ENCODE peak calls at places on chromosomes 6 and 20, in six cellular contexts. One of them, this sample, is unnamed.

GRCh38 chr20:62043131-62043914 is 22.4 kb downstream of the TAF4 start:
- DNase-seq in stimulated activated CD8-positive, alpha-beta memory T cell treated with anti-CD3 and anti-CD28 coated beads, Interleukin-15, amount 100 ng/mL, for 1 hour: no peak
- DNase-seq in hepatocyte: no peak
- DNase-seq in activated CD4-positive, alpha-beta memory T cell treated with anti-CD3 and anti-CD28 coated beads, Interleukin-2, amount 10 ng/mL, durations not matched to agents 7 days and 5 days: no peak
- DNase-seq in activated CD8-positive, alpha-beta memory T cell treated with anti-CD3 and anti-CD28 coated beads for 48 hours: no peak
- DNase-seq in ACHN: no peak
- DNase-seq in this sample: no peak

GRCh38 chr6:22748681-22749080 is 179.3 kb downstream of the HDGFL1 start:
- DNase-seq in activated CD4-positive, alpha-beta memory T cell treated with anti-CD3 and anti-CD28 coated beads, Interleukin-2, amount 10 ng/mL, durations not matched to agents 7 days and 5 days: no peak
- DNase-seq in hepatocyte: no peak
- DNase-seq in stimulated activated CD8-positive, alpha-beta memory T cell treated with anti-CD3 and anti-CD28 coated beads, Interleukin-15, amount 100 ng/mL, for 1 hour: no peak
- DNase-seq in activated CD8-positive, alpha-beta memory T cell treated with anti-CD3 and anti-CD28 coated beads for 48 hours: no peak
- DNase-seq in ACHN: no peak
- DNase-seq in this sample: no peak

GRCh38 chr20:44361021-44361420 is 5.5 kb downstream of the HNF4A start:
- DNase-seq in hepatocyte: no peak
- DNase-seq in stimulated activated CD8-positive, alpha-beta memory T cell treated with anti-CD3 and anti-CD28 coated beads, Interleukin-15, amount 100 ng/mL, for 1 hour: no peak
- DNase-seq in ACHN: no peak
- DNase-seq in activated CD4-positive, alpha-beta memory T cell treated with anti-CD3 and anti-CD28 coated beads, Interleukin-2, amount 10 ng/mL, durations not matched to agents 7 days and 5 days: no peak
- DNase-seq in activated CD8-positive, alpha-beta memory T cell treated with anti-CD3 and anti-CD28 coated beads for 48 hours: no peak
- DNase-seq in this sample: no peak

GRCh38 chr20:12764053-12764452 is 244.7 kb upstream of the SPTLC3 start:
- DNase-seq in ACHN: no peak
- DNase-seq in hepatocyte: no peak
- DNase-seq in activated CD4-positive, alpha-beta memory T cell treated with anti-CD3 and anti-CD28 coated beads, Interleukin-2, amount 10 ng/mL, durations not matched to agents 7 days and 5 days: no peak
- DNase-seq in activated CD8-positive, alpha-beta memory T cell treated with anti-CD3 and anti-CD28 coated beads for 48 hours: no peak
- DNase-seq in stimulated activated CD8-positive, alpha-beta memory T cell treated with anti-CD3 and anti-CD28 coated beads, Interleukin-15, amount 100 ng/mL, for 1 hour: no peak
- DNase-seq in this sample: no peak

GRCh38 chr20:60201198-60201597 is 243.0 kb downstream of the CDH26 start:
- DNase-seq in ACHN: no peak
- DNase-seq in stimulated activated CD8-positive, alpha-beta memory T cell treated with anti-CD3 and anti-CD28 coated beads, Interleukin-15, amount 100 ng/mL, for 1 hour: no peak
- DNase-seq in activated CD8-positive, alpha-beta memory T cell treated with anti-CD3 and anti-CD28 coated beads for 48 hours: no peak
- DNase-seq in activated CD4-positive, alpha-beta memory T cell treated with anti-CD3 and anti-CD28 coated beads, Interleukin-2, amount 10 ng/mL, durations not matched to agents 7 days and 5 days: no peak
- DNase-seq in hepatocyte: no peak
- DNase-seq in this sample: no peak

GRCh38 chr6:28568515-28569108 is 42.9 kb downstream of the GPX5 start:
- DNase-seq in hepatocyte: no peak
- DNase-seq in activated CD4-positive, alpha-beta memory T cell treated with anti-CD3 and anti-CD28 coated beads, Interleukin-2, amount 10 ng/mL, durations not matched to agents 7 days and 5 days: no peak
- DNase-seq in ACHN: no peak
- DNase-seq in activated CD8-positive, alpha-beta memory T cell treated with anti-CD3 and anti-CD28 coated beads for 48 hours: no peak
- DNase-seq in stimulated activated CD8-positive, alpha-beta memory T cell treated with anti-CD3 and anti-CD28 coated beads, Interleukin-15, amount 100 ng/mL, for 1 hour: no peak
- DNase-seq in this sample: no peak

GRCh38 chr6:26553264-26553738 is 15.1 kb downstream of the HMGN4 start:
- DNase-seq in stimulated activated CD8-positive, alpha-beta memory T cell treated with anti-CD3 and anti-CD28 coated beads, Interleukin-15, amount 100 ng/mL, for 1 hour: peak
- DNase-seq in hepatocyte: peak
- DNase-seq in activated CD8-positive, alpha-beta memory T cell treated with anti-CD3 and anti-CD28 coated beads for 48 hours: peak
- DNase-seq in activated CD4-positive, alpha-beta memory T cell treated with anti-CD3 and anti-CD28 coated beads, Interleukin-2, amount 10 ng/mL, durations not matched to agents 7 days and 5 days: peak
- DNase-seq in ACHN: peak
- DNase-seq in this sample: peak

GRCh38 chr20:16694176-16694575 is 35.6 kb upstream of the SNRPB2 start:
- DNase-seq in ACHN: no peak
- DNase-seq in activated CD8-positive, alpha-beta memory T cell treated with anti-CD3 and anti-CD28 coated beads for 48 hours: no peak
- DNase-seq in hepatocyte: no peak
- DNase-seq in stimulated activated CD8-positive, alpha-beta memory T cell treated with anti-CD3 and anti-CD28 coated beads, Interleukin-15, amount 100 ng/mL, for 1 hour: no peak
- DNase-seq in activated CD4-positive, alpha-beta memory T cell treated with anti-CD3 and anti-CD28 coated beads, Interleukin-2, amount 10 ng/mL, durations not matched to agents 7 days and 5 days: no peak
- DNase-seq in this sample: no peak

GRCh38 chr6:90870561-90870960 is 283.7 kb upstream of the MAP3K7 start:
- DNase-seq in hepatocyte: no peak
- DNase-seq in activated CD8-positive, alpha-beta memory T cell treated with anti-CD3 and anti-CD28 coated beads for 48 hours: no peak
- DNase-seq in stimulated activated CD8-positive, alpha-beta memory T cell treated with anti-CD3 and anti-CD28 coated beads, Interleukin-15, amount 100 ng/mL, for 1 hour: no peak
- DNase-seq in ACHN: no peak
- DNase-seq in activated CD4-positive, alpha-beta memory T cell treated with anti-CD3 and anti-CD28 coated beads, Interleukin-2, amount 10 ng/mL, durations not matched to agents 7 days and 5 days: no peak
- DNase-seq in this sample: no peak

GRCh38 chr20:22005535-22005934 is 300.1 kb downstream of the PAX1 start:
- DNase-seq in activated CD8-positive, alpha-beta memory T cell treated with anti-CD3 and anti-CD28 coated beads for 48 hours: no peak
- DNase-seq in activated CD4-positive, alpha-beta memory T cell treated with anti-CD3 and anti-CD28 coated beads, Interleukin-2, amount 10 ng/mL, durations not matched to agents 7 days and 5 days: no peak
- DNase-seq in hepatocyte: no peak
- DNase-seq in stimulated activated CD8-positive, alpha-beta memory T cell treated with anti-CD3 and anti-CD28 coated beads, Interleukin-15, amount 100 ng/mL, for 1 hour: no peak
- DNase-seq in ACHN: no peak
- DNase-seq in this sample: no peak

GRCh38 chr6:10413850-10414765 is 766 bp downstream of the TFAP2A start:
- DNase-seq in stimulated activated CD8-positive, alpha-beta memory T cell treated with anti-CD3 and anti-CD28 coated beads, Interleukin-15, amount 100 ng/mL, for 1 hour: no peak
- DNase-seq in activated CD8-positive, alpha-beta memory T cell treated with anti-CD3 and anti-CD28 coated beads for 48 hours: no peak
- DNase-seq in ACHN: peak
- DNase-seq in activated CD4-positive, alpha-beta memory T cell treated with anti-CD3 and anti-CD28 coated beads, Interleukin-2, amount 10 ng/mL, durations not matched to agents 7 days and 5 days: no peak
- DNase-seq in hepatocyte: peak
- DNase-seq in this sample: peak

This sample was measured in AG08395.